ENCODE peak calls at places on chromosomes 11 and 22, in seven cellular contexts. One of them, this sample, is unnamed.

GRCh38 chr22:35570686-35571194 is 30.1 kb downstream of the RASD2 start:
- DNase-seq in endothelial cell: no peak
- DNase-seq in mesendoderm: no peak
- DNase-seq in activated CD4-positive, CD25-positive, alpha-beta regulatory T cell: no peak
- DNase-seq in HCEC 1CT: no peak
- DNase-seq in NCI-H2081: no peak
- DNase-seq in kidney tubule cell: no peak
- DNase-seq in this sample: no peak

GRCh38 chr22:39214383-39215069 is 30.3 kb downstream of the PDGFB start:
- DNase-seq in endothelial cell: no peak
- DNase-seq in mesendoderm: peak
- DNase-seq in activated CD4-positive, CD25-positive, alpha-beta regulatory T cell: no peak
- DNase-seq in HCEC 1CT: peak
- DNase-seq in NCI-H2081: no peak
- DNase-seq in kidney tubule cell: peak
- DNase-seq in this sample: no peak

GRCh38 chr22:36244522-36245391 is 5.4 kb upstream of the APOL2 start:
- DNase-seq in endothelial cell: no peak
- DNase-seq in mesendoderm: no peak
- DNase-seq in activated CD4-positive, CD25-positive, alpha-beta regulatory T cell: no peak
- DNase-seq in HCEC 1CT: no peak
- DNase-seq in NCI-H2081: no peak
- DNase-seq in kidney tubule cell: no peak
- DNase-seq in this sample: peak

GRCh38 chr11:104654414-104654813 is 243.8 kb downstream of the CASP12 start:
- DNase-seq in endothelial cell: no peak
- DNase-seq in mesendoderm: no peak
- DNase-seq in activated CD4-positive, CD25-positive, alpha-beta regulatory T cell: no peak
- DNase-seq in HCEC 1CT: no peak
- DNase-seq in NCI-H2081: no peak
- DNase-seq in kidney tubule cell: no peak
- DNase-seq in this sample: no peak

GRCh38 chr22:49589301-49589700 is 238.4 kb downstream of the BRD1 start:
- DNase-seq in endothelial cell: no peak
- DNase-seq in mesendoderm: no peak
- DNase-seq in activated CD4-positive, CD25-positive, alpha-beta regulatory T cell: no peak
- DNase-seq in HCEC 1CT: no peak
- DNase-seq in NCI-H2081: no peak
- DNase-seq in kidney tubule cell: no peak
- DNase-seq in this sample: no peak

GRCh38 chr11:2132874-2133480 is 6.2 kb downstream of the IGF2 start:
- DNase-seq in endothelial cell: no peak
- DNase-seq in mesendoderm: no peak
- DNase-seq in activated CD4-positive, CD25-positive, alpha-beta regulatory T cell: no peak
- DNase-seq in HCEC 1CT: no peak
- DNase-seq in NCI-H2081: no peak
- DNase-seq in kidney tubule cell: no peak
- DNase-seq in this sample: no peak

GRCh38 chr22:40449676-40450035 is 79.3 kb downstream of the SGSM3 start:
- DNase-seq in endothelial cell: no peak
- DNase-seq in mesendoderm: no peak
- DNase-seq in activated CD4-positive, CD25-positive, alpha-beta regulatory T cell: no peak
- DNase-seq in HCEC 1CT: peak
- DNase-seq in NCI-H2081: no peak
- DNase-seq in kidney tubule cell: no peak
- DNase-seq in this sample: no peak

GRCh38 chr22:44179989-44180705 is 578 bp upstream of the PARVG start:
- DNase-seq in endothelial cell: no peak
- DNase-seq in mesendoderm: no peak
- DNase-seq in activated CD4-positive, CD25-positive, alpha-beta regulatory T cell: no peak
- DNase-seq in HCEC 1CT: no peak
- DNase-seq in NCI-H2081: no peak
- DNase-seq in kidney tubule cell: no peak
- DNase-seq in this sample: no peak

GRCh38 chr22:43867839-43868652 is 5.7 kb upstream of the SULT4A1 start:
- DNase-seq in endothelial cell: peak
- DNase-seq in mesendoderm: peak
- DNase-seq in activated CD4-positive, CD25-positive, alpha-beta regulatory T cell: no peak
- DNase-seq in HCEC 1CT: peak
- DNase-seq in NCI-H2081: no peak
- DNase-seq in kidney tubule cell: peak
- DNase-seq in this sample: no peak

GRCh38 chr11:117071344-117071787 is 26.9 kb downstream of the SIK3 start:
- DNase-seq in endothelial cell: no peak
- DNase-seq in mesendoderm: no peak
- DNase-seq in activated CD4-positive, CD25-positive, alpha-beta regulatory T cell: no peak
- DNase-seq in HCEC 1CT: no peak
- DNase-seq in NCI-H2081: no peak
- DNase-seq in kidney tubule cell: peak
- DNase-seq in this sample: no peak

GRCh38 chr11:65542738-65543390 is 15.3 kb downstream of the LTBP3 start:
- DNase-seq in endothelial cell: no peak
- DNase-seq in mesendoderm: no peak
- DNase-seq in activated CD4-positive, CD25-positive, alpha-beta regulatory T cell: no peak
- DNase-seq in HCEC 1CT: no peak
- DNase-seq in NCI-H2081: no peak
- DNase-seq in kidney tubule cell: no peak
- DNase-seq in this sample: no peak

GRCh38 chr11:113059548-113059947 is 98.3 kb downstream of the NCAM1 start:
- DNase-seq in endothelial cell: no peak
- DNase-seq in mesendoderm: no peak
- DNase-seq in activated CD4-positive, CD25-positive, alpha-beta regulatory T cell: no peak
- DNase-seq in HCEC 1CT: no peak
- DNase-seq in NCI-H2081: no peak
- DNase-seq in kidney tubule cell: no peak
- DNase-seq in this sample: no peak

GRCh38 chr22:25359601-25360261 is 140.3 kb downstream of the CRYBB2 start:
- DNase-seq in endothelial cell: no peak
- DNase-seq in mesendoderm: no peak
- DNase-seq in activated CD4-positive, CD25-positive, alpha-beta regulatory T cell: no peak
- DNase-seq in HCEC 1CT: no peak
- DNase-seq in NCI-H2081: no peak
- DNase-seq in kidney tubule cell: no peak
- DNase-seq in this sample: no peak

GRCh38 chr11:66310324-66310723 is 6.5 kb downstream of the CD248 start:
- DNase-seq in endothelial cell: no peak
- DNase-seq in mesendoderm: no peak
- DNase-seq in activated CD4-positive, CD25-positive, alpha-beta regulatory T cell: no peak
- DNase-seq in HCEC 1CT: no peak
- DNase-seq in NCI-H2081: no peak
- DNase-seq in kidney tubule cell: no peak
- DNase-seq in this sample: no peak

GRCh38 chr11:107598225-107599139 is 7.5 kb downstream of the ELMOD1 start:
- DNase-seq in endothelial cell: peak
- DNase-seq in mesendoderm: peak
- DNase-seq in activated CD4-positive, CD25-positive, alpha-beta regulatory T cell: no peak
- DNase-seq in HCEC 1CT: peak
- DNase-seq in NCI-H2081: no peak
- DNase-seq in kidney tubule cell: peak
- DNase-seq in this sample: no peak

GRCh38 chr11:1055990-1056771 is 18.5 kb upstream of the MUC2 start:
- DNase-seq in endothelial cell: no peak
- DNase-seq in mesendoderm: no peak
- DNase-seq in activated CD4-positive, CD25-positive, alpha-beta regulatory T cell: no peak
- DNase-seq in HCEC 1CT: no peak
- DNase-seq in NCI-H2081: no peak
- DNase-seq in kidney tubule cell: no peak
- DNase-seq in this sample: no peak

GRCh38 chr22:40181323-40181722 is 3.6 kb downstream of the TNRC6B start:
- DNase-seq in endothelial cell: no peak
- DNase-seq in mesendoderm: no peak
- DNase-seq in activated CD4-positive, CD25-positive, alpha-beta regulatory T cell: no peak
- DNase-seq in HCEC 1CT: no peak
- DNase-seq in NCI-H2081: no peak
- DNase-seq in kidney tubule cell: no peak
- DNase-seq in this sample: no peak

GRCh38 chr11:69483696-69484426 is 2.4 kb downstream of the LINC01488 start:
- DNase-seq in endothelial cell: no peak
- DNase-seq in mesendoderm: no peak
- DNase-seq in activated CD4-positive, CD25-positive, alpha-beta regulatory T cell: no peak
- DNase-seq in HCEC 1CT: no peak
- DNase-seq in NCI-H2081: no peak
- DNase-seq in kidney tubule cell: no peak
- DNase-seq in this sample: no peak

GRCh38 chr11:80109031-80109430 is 668.2 kb upstream of the TENM4 start:
- DNase-seq in endothelial cell: no peak
- DNase-seq in mesendoderm: no peak
- DNase-seq in activated CD4-positive, CD25-positive, alpha-beta regulatory T cell: no peak
- DNase-seq in HCEC 1CT: no peak
- DNase-seq in NCI-H2081: no peak
- DNase-seq in kidney tubule cell: peak
- DNase-seq in this sample: no peak

GRCh38 chr11:12085371-12086251 is 24.8 kb upstream of the MICAL2 start:
- DNase-seq in endothelial cell: no peak
- DNase-seq in mesendoderm: no peak
- DNase-seq in activated CD4-positive, CD25-positive, alpha-beta regulatory T cell: no peak
- DNase-seq in HCEC 1CT: peak
- DNase-seq in NCI-H2081: no peak
- DNase-seq in kidney tubule cell: peak
- DNase-seq in this sample: no peak

GRCh38 chr22:38006906-38007305 is 22.6 kb upstream of the SOX10 start:
- DNase-seq in endothelial cell: no peak
- DNase-seq in mesendoderm: no peak
- DNase-seq in activated CD4-positive, CD25-positive, alpha-beta regulatory T cell: no peak
- DNase-seq in HCEC 1CT: no peak
- DNase-seq in NCI-H2081: no peak
- DNase-seq in kidney tubule cell: no peak
- DNase-seq in this sample: no peak

GRCh38 chr11:92224394-92225205 is at the start of gene FAT3:
- DNase-seq in endothelial cell: peak
- DNase-seq in mesendoderm: peak
- DNase-seq in activated CD4-positive, CD25-positive, alpha-beta regulatory T cell: no peak
- DNase-seq in HCEC 1CT: peak
- DNase-seq in NCI-H2081: peak
- DNase-seq in kidney tubule cell: peak
- DNase-seq in this sample: no peak

GRCh38 chr11:66479741-66480115 is 506 bp upstream of the DPP3 start:
- DNase-seq in endothelial cell: no peak
- DNase-seq in mesendoderm: no peak
- DNase-seq in activated CD4-positive, CD25-positive, alpha-beta regulatory T cell: no peak
- DNase-seq in HCEC 1CT: no peak
- DNase-seq in NCI-H2081: peak
- DNase-seq in kidney tubule cell: no peak
- DNase-seq in this sample: no peak

GRCh38 chr11:100632970-100633452 is 54.1 kb upstream of the ARHGAP42 start:
- DNase-seq in endothelial cell: no peak
- DNase-seq in mesendoderm: no peak
- DNase-seq in activated CD4-positive, CD25-positive, alpha-beta regulatory T cell: no peak
- DNase-seq in HCEC 1CT: peak
- DNase-seq in NCI-H2081: peak
- DNase-seq in kidney tubule cell: peak
- DNase-seq in this sample: no peak

GRCh38 chr11:118223992-118224391 is 819 bp downstream of the JAML start:
- DNase-seq in endothelial cell: no peak
- DNase-seq in mesendoderm: no peak
- DNase-seq in activated CD4-positive, CD25-positive, alpha-beta regulatory T cell: no peak
- DNase-seq in HCEC 1CT: no peak
- DNase-seq in NCI-H2081: no peak
- DNase-seq in kidney tubule cell: no peak
- DNase-seq in this sample: no peak

GRCh38 chr22:32619614-32620426 is 145.2 kb downstream of the FBXO7 start:
- DNase-seq in endothelial cell: no peak
- DNase-seq in mesendoderm: no peak
- DNase-seq in activated CD4-positive, CD25-positive, alpha-beta regulatory T cell: no peak
- DNase-seq in HCEC 1CT: no peak
- DNase-seq in NCI-H2081: no peak
- DNase-seq in kidney tubule cell: peak
- DNase-seq in this sample: no peak

GRCh38 chr22:20635227-20635591 is 127.8 kb downstream of the MED15 start:
- DNase-seq in endothelial cell: no peak
- DNase-seq in mesendoderm: no peak
- DNase-seq in activated CD4-positive, CD25-positive, alpha-beta regulatory T cell: no peak
- DNase-seq in HCEC 1CT: no peak
- DNase-seq in NCI-H2081: no peak
- DNase-seq in kidney tubule cell: no peak
- DNase-seq in this sample: no peak

GRCh38 chr11:69636512-69636866 is 4.5 kb upstream of the CCND1 start:
- DNase-seq in endothelial cell: peak
- DNase-seq in mesendoderm: peak
- DNase-seq in activated CD4-positive, CD25-positive, alpha-beta regulatory T cell: no peak
- DNase-seq in HCEC 1CT: peak
- DNase-seq in NCI-H2081: no peak
- DNase-seq in kidney tubule cell: peak
- DNase-seq in this sample: peak

GRCh38 chr11:91239359-91239758 is 985.3 kb upstream of the FAT3 start:
- DNase-seq in endothelial cell: no peak
- DNase-seq in mesendoderm: peak
- DNase-seq in activated CD4-positive, CD25-positive, alpha-beta regulatory T cell: no peak
- DNase-seq in HCEC 1CT: no peak
- DNase-seq in NCI-H2081: no peak
- DNase-seq in kidney tubule cell: peak
- DNase-seq in this sample: no peak

GRCh38 chr11:95149659-95150294 is 60.1 kb downstream of the ENDOD1 start:
- DNase-seq in endothelial cell: peak
- DNase-seq in mesendoderm: peak
- DNase-seq in activated CD4-positive, CD25-positive, alpha-beta regulatory T cell: no peak
- DNase-seq in HCEC 1CT: no peak
- DNase-seq in NCI-H2081: no peak
- DNase-seq in kidney tubule cell: peak
- DNase-seq in this sample: no peak

GRCh38 chr11:76843916-76844315 is 16.8 kb upstream of the ACER3 start:
- DNase-seq in endothelial cell: no peak
- DNase-seq in mesendoderm: no peak
- DNase-seq in activated CD4-positive, CD25-positive, alpha-beta regulatory T cell: no peak
- DNase-seq in HCEC 1CT: no peak
- DNase-seq in NCI-H2081: no peak
- DNase-seq in kidney tubule cell: no peak
- DNase-seq in this sample: no peak

GRCh38 chr22:20253161-20253560 is 15.0 kb downstream of the RTN4R start:
- DNase-seq in endothelial cell: no peak
- DNase-seq in mesendoderm: no peak
- DNase-seq in activated CD4-positive, CD25-positive, alpha-beta regulatory T cell: no peak
- DNase-seq in HCEC 1CT: no peak
- DNase-seq in NCI-H2081: no peak
- DNase-seq in kidney tubule cell: no peak
- DNase-seq in this sample: no peak

GRCh38 chr11:1728281-1728680 is 22.1 kb downstream of the IFITM10 start:
- DNase-seq in endothelial cell: no peak
- DNase-seq in mesendoderm: no peak
- DNase-seq in activated CD4-positive, CD25-positive, alpha-beta regulatory T cell: no peak
- DNase-seq in HCEC 1CT: no peak
- DNase-seq in NCI-H2081: no peak
- DNase-seq in kidney tubule cell: no peak
- DNase-seq in this sample: no peak

GRCh38 chr22:37206118-37206840 is 6.0 kb downstream of the SSTR3 start:
- DNase-seq in endothelial cell: no peak
- DNase-seq in mesendoderm: no peak
- DNase-seq in activated CD4-positive, CD25-positive, alpha-beta regulatory T cell: no peak
- DNase-seq in HCEC 1CT: no peak
- DNase-seq in NCI-H2081: no peak
- DNase-seq in kidney tubule cell: no peak
- DNase-seq in this sample: no peak

GRCh38 chr11:46543564-46543963 is 50.3 kb downstream of the AMBRA1 start:
- DNase-seq in endothelial cell: no peak
- DNase-seq in mesendoderm: no peak
- DNase-seq in activated CD4-positive, CD25-positive, alpha-beta regulatory T cell: no peak
- DNase-seq in HCEC 1CT: no peak
- DNase-seq in NCI-H2081: no peak
- DNase-seq in kidney tubule cell: no peak
- DNase-seq in this sample: no peak